ENCODE peak calls at places on chromosome 7, in six cellular contexts. V, F, E, B, R and Z are unnamed samples.

GRCh38 chr7:36962367-36962766 is 238.1 kb upstream of the AOAH start:
- DNase-seq in E (no peak), F (no peak), V (no peak), B (no peak), R (no peak), Z (no peak)

GRCh38 chr7:26891400-26892355 is 27.3 kb upstream of the SKAP2 start:
- DNase-seq in E (no peak), V (no peak), F (no peak), B (no peak), R (no peak), Z (no peak)

GRCh38 chr7:132292803-132293202 is 283.5 kb downstream of the PLXNA4 start:
- DNase-seq in B (no peak), V (no peak), E (no peak), F (no peak), R (no peak), Z (no peak)

GRCh38 chr7:36084485-36085091 is 68.5 kb upstream of the EEPD1 start:
- DNase-seq in F (no peak), R (peak), B (no peak), E (no peak), V (peak), Z (no peak)

GRCh38 chr7:1329261-1329660 is 96.6 kb downstream of the UNCX start:
- DNase-seq in V (no peak), R (no peak), E (no peak), B (no peak), F (peak), Z (no peak)

GRCh38 chr7:87159538-87159937 is 7.3 kb downstream of the DMTF1 start:
- DNase-seq in R (no peak), E (no peak), B (no peak), V (no peak), F (no peak), Z (no peak)

GRCh38 chr7:119630570-119630969 is 642.4 kb upstream of the KCND2 start:
- DNase-seq in E (no peak), R (no peak), V (no peak), F (no peak), B (no peak), Z (no peak)

GRCh38 chr7:138992052-138992531 is 10.9 kb upstream of the KIAA1549 start:
- DNase-seq in V (no peak), E (no peak), F (no peak), R (no peak), B (no peak), Z (no peak)

GRCh38 chr7:40474790-40475680 is 340.2 kb downstream of the SUGCT start:
- DNase-seq in E (no peak), V (no peak), F (no peak), R (no peak), B (no peak), Z (no peak)

GRCh38 chr7:117470777-117471176 is 9.0 kb upstream of the CFTR start:
- DNase-seq in R (no peak), V (no peak), B (no peak), F (no peak), E (no peak), Z (no peak)